ENCODE peak calls at places on chromosome 11, in four cellular contexts. C is HCT116, A is spleen, U is breast epithelium. W is an unnamed sample.

GRCh38 chr11:114382509-114382908 is 17.8 kb downstream of the C11orf71 start:
- DNase-seq in C (no peak), A (no peak), U (no peak), W (no peak)

GRCh38 chr11:60504219-60504618 is 11.0 kb upstream of the MS4A13 start:
- DNase-seq in C (no peak), A (no peak), U (no peak), W (no peak)

GRCh38 chr11:57761301-57762234 is at the start of gene CTNND1:
- DNase-seq in C (peak; percentile 95), A (no peak), U (peak; percentile 96), W (peak; percentile 93)

GRCh38 chr11:118227865-118228785 is 3.3 kb upstream of the JAML start:
- DNase-seq in C (no peak), A (no peak), U (no peak), W (no peak)

GRCh38 chr11:44377914-44378321 is 68.0 kb upstream of the ALX4 start:
- DNase-seq in C (no peak), A (no peak), U (no peak), W (no peak)

GRCh38 chr11:44269369-44270351 is 40.3 kb downstream of the ALX4 start:
- DNase-seq in C (no peak), A (peak; percentile 62), U (no peak), W (no peak)

GRCh38 chr11:64358907-64359711 is at the start of gene RPS6KA4:
- DNase-seq in C (no peak), A (peak; percentile 92), U (peak; percentile 57), W (no peak)

GRCh38 chr11:69355346-69355940 is 61.5 kb downstream of the MYEOV start:
- DNase-seq in C (no peak), A (no peak), U (peak; percentile 7), W (no peak)

GRCh38 chr11:76524461-76524860 is 79.6 kb downstream of the EMSY start:
- DNase-seq in C (peak; percentile 24), A (no peak), U (no peak), W (no peak)

GRCh38 chr11:12433571-12434061 is 56.2 kb downstream of the PARVA start:
- DNase-seq in C (no peak), A (no peak), U (no peak), W (no peak)

GRCh38 chr11:131077340-131077739 is 161.1 kb upstream of the SNX19 start:
- DNase-seq in C (no peak), A (no peak), U (no peak), W (no peak)
- H3K27ac ChIP-seq in C (no peak overlapping the region), A (no peak overlapping the region), U (no peak overlapping the region), W (no peak overlapping the region)

GRCh38 chr11:66421492-66422205 is 814 bp downstream of the NPAS4 start:
- DNase-seq in C (peak; percentile 55), A (peak; percentile 91), U (peak; percentile 88), W (peak; percentile 72)
- TF ChIP-seq POLR2AphosphoS5 in C (peak; percentile 97), A (peak; percentile 75), U (peak; percentile 100), W (peak; percentile 82)

GRCh38 chr11:119671561-119672015 is 57.4 kb downstream of the NECTIN1 start:
- DNase-seq in C (no peak), A (no peak), U (no peak), W (no peak)
- H3K27ac ChIP-seq in C (no peak overlapping the region), A (peak overlapping the region; percentile 55), U (peak overlapping the region; percentile 22), W (no peak overlapping the region)

DNA sequence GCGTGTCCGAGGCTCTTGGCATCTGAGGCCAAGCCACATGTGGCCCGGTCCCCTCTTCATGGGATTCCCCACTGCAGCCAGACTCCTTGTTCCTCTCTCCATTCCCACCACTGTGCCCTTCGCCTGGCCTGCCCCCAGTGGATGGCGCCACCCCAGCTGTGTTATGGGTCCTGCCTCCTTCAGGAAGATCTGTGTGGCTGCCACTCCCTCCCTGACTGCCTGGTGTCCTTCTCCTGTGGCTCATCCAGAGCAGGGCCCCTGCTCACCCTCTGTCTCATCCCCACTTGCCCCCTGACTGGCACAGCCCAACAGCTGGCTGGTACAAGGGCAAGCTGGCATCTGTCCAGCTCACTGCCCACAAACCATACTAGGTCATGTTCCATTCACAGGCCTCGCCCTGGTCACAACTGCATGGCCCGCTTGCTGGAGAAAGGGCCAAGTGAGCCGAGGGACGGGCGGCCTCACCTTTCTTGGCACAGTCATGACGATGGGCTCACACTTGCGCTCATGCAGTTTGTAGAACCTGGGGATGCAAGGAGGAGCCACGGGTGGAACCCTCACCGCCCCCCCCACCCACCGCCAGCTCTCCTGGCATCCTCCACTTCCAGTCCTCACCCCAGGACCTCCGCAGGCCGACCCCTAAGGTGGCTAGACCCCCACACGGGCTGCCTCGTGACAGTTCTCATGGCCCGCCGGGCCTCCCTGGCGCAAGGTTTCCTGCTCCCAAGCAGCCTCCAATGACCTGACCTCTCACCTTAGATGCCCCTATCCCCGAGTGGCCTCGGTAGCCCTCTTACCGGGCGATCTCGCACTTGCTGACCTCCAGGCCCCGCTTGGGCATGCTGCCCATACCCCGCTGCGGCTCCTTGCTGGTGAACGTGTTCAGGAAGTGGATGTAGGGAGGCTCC is 2.1 kb upstream of the PTPRCAP start:
- DNase-seq in C (no peak), A (no peak), U (no peak), W (no peak)
- TF ChIP-seq POLR2AphosphoS5 in C (no peak), A (peak; percentile 57), U (no peak), W (no peak)